ENCODE peak calls at places on chromosomes 12 and 14, in eight cellular contexts. A is body of pancreas, I is mesendoderm, U is breast epithelium, W is neuronal stem cell, K is testis, Y is mammary epithelial cell, D is cardiac muscle cell. H is an unnamed sample.

GRCh38 chr12:47905313-47905730 is 528 bp upstream of the VDR start:
- DNase-seq in A (peak; percentile 88), I (no peak), U (peak; percentile 74), W (no peak), K (peak; percentile 46), Y (peak; percentile 82), D (peak; percentile 60), H (no peak)

GRCh38 chr12:21296751-21297406 is 37.8 kb downstream of the SLCO1A2 start:
- DNase-seq in A (no peak), I (peak; percentile 13), U (no peak), W (no peak), K (no peak), Y (peak; percentile 6), D (peak; percentile 18), H (no peak)

GRCh38 chr12:3150820-3151590 is 73.8 kb downstream of the TSPAN9 start:
- DNase-seq in A (peak; percentile 22), I (peak; percentile 84), U (no peak), W (no peak), K (no peak), Y (no peak), D (peak; percentile 51), H (no peak)

GRCh38 chr12:76879710-76880025 is 849 bp upstream of the CSRP2 start:
- DNase-seq in A (no peak), I (no peak), U (no peak), W (no peak), K (no peak), Y (no peak), D (no peak), H (no peak)

GRCh38 chr12:128572311-128572810 is 251.4 kb downstream of the SLC15A4 start:
- DNase-seq in A (no peak), I (peak; percentile 16), U (no peak), W (no peak), K (peak; percentile 86), Y (no peak), D (no peak), H (no peak)

GRCh38 chr12:104555650-104556049 is 98.9 kb downstream of the CHST11 start:
- DNase-seq in A (no peak), I (no peak), U (no peak), W (no peak), K (no peak), Y (no peak), D (no peak), H (peak; percentile 75)

GRCh38 chr12:31016057-31016456 is 57.6 kb upstream of the DDX11 start:
- DNase-seq in A (no peak), I (no peak), U (no peak), W (no peak), K (no peak), Y (no peak), D (no peak), H (no peak)

GRCh38 chr12:62604856-62605255 is 138.2 kb downstream of the MON2 start:
- DNase-seq in A (no peak), I (peak; percentile 65), U (no peak), W (no peak), K (no peak), Y (peak; percentile 9), D (no peak), H (no peak)

GRCh38 chr12:124543052-124543590 is 24.3 kb downstream of the NCOR2 start:
- DNase-seq in A (peak; percentile 40), I (peak; percentile 76), U (no peak), W (no peak), K (no peak), Y (no peak), D (no peak), H (peak; percentile 76)
- H3K4me1 ChIP-seq in A (peaks cover 47% of the 10 kb centered on the region), I (peaks cover 6% of the 10 kb centered on the region), U (peaks cover 38% of the 10 kb centered on the region), W (peaks cover 48% of the 10 kb centered on the region), K (peaks cover 72% of the 10 kb centered on the region), Y (peaks cover 25% of the 10 kb centered on the region), D (peaks cover 47% of the 10 kb centered on the region), H (peaks cover 50% of the 10 kb centered on the region)

GRCh38 chr12:92122941-92123779 is 22.5 kb downstream of the BTG1 start:
- DNase-seq in A (no peak), I (no peak), U (no peak), W (no peak), K (no peak), Y (no peak), D (no peak), H (no peak)
- H3K36me3 ChIP-seq in A (no peaks in the 10 kb centered on the region), I (no peaks in the 10 kb centered on the region), U (no peaks in the 10 kb centered on the region), W (no peaks in the 10 kb centered on the region), K (no peaks in the 10 kb centered on the region), Y (peaks cover 4% of the 10 kb centered on the region), D (no peaks in the 10 kb centered on the region), H (no peaks in the 10 kb centered on the region)

GRCh38 chr14:31241450-31242114 is 34.0 kb upstream of the HECTD1 start:
- DNase-seq in A (no peak), I (no peak), U (no peak), W (no peak), K (no peak), Y (no peak), D (peak; percentile 46), H (no peak)
- H3K4me3 ChIP-seq in A (no peak overlapping the region), I (no peak overlapping the region), U (peak overlapping the region; percentile 13), W (no peak overlapping the region), K (no peak overlapping the region), Y (no peak overlapping the region), D (no peak overlapping the region), H (no peak overlapping the region)

GRCh38 chr14:104135904-104136471 is 2.4 kb upstream of the KIF26A start:
- DNase-seq in A (no peak), I (no peak), U (no peak), W (no peak), K (no peak), Y (no peak), D (peak; percentile 48), H (peak; percentile 75)

GRCh38 chr14:104138891-104139459 is 588 bp downstream of the KIF26A start:
- DNase-seq in A (no peak), I (no peak), U (no peak), W (no peak), K (no peak), Y (no peak), D (no peak), H (no peak)

GRCh38 chr14:104136472-104137296 is 1.7 kb upstream of the KIF26A start:
- DNase-seq in A (no peak), I (no peak), U (no peak), W (no peak), K (no peak), Y (no peak), D (no peak), H (peak; percentile 63)

GRCh38 chr14:104138098-104138890 is at the start of gene KIF26A:
- DNase-seq in A (no peak), I (peak; percentile 84), U (no peak), W (peak; percentile 82), K (peak; percentile 41), Y (no peak), D (peak; percentile 80), H (peak; percentile 93)

DNA sequence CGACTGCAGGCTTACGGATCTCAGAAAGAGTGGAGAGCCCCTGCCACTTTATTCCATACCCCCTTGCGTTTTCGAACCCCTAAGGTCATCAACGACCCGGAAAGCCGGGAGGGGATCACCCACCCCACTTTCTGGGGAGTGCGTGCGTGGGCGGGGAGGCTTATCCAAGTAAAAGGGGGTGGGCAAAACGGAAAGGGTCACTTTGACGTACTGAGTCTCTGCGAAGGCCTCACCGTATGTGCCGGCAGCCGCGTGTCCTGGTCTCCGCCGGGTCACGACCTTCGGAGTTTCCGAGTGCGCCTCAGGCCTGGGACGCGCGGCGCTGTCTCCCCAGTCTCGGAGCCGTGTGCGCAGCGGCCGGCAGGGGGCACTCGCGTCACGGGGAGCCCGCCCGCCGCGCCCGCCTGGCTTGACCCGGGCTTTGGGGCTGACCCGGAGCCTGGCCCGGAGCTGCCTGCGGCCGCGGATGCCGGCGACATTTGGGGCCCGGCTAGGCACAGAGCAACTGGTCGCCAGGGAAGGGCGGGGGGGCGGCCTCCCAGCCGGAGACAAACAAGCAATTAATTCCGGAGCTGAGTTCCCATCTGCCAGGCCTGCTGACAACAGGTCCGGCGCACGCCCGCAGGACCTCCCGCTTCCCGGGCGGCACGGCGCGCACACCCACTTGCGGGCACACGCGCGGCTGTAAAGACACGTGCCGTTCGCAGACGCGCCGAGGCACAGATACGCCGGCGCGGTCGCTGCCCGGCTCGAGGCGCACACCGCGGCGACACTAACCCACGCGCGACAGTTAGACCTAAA is 890 bp upstream of the KIF26A start:
- DNase-seq in A (peak; percentile 42), I (peak; percentile 92), U (peak; percentile 24), W (peak; percentile 84), K (peak; percentile 70), Y (no peak), D (peak; percentile 87), H (peak; percentile 88)
- H3K4me1 ChIP-seq in A (peaks cover 47% of the 10 kb centered on the region), I (peaks cover 3% of the 10 kb centered on the region), U (peaks cover 10% of the 10 kb centered on the region), W (peaks cover 39% of the 10 kb centered on the region), K (peaks cover 6% of the 10 kb centered on the region), Y (peaks cover 12% of the 10 kb centered on the region), D (peaks cover 12% of the 10 kb centered on the region), H (peaks cover 9% of the 10 kb centered on the region)

GRCh38 chr14:101861464-101861863 is 100.0 kb downstream of the PPP2R5C start:
- DNase-seq in A (no peak), I (no peak), U (no peak), W (no peak), K (no peak), Y (no peak), D (no peak), H (no peak)

GRCh38 chr14:101859916-101860315 is 98.4 kb downstream of the PPP2R5C start:
- DNase-seq in A (no peak), I (no peak), U (no peak), W (no peak), K (no peak), Y (no peak), D (no peak), H (no peak)

GRCh38 chr14:101857226-101857625 is 95.7 kb downstream of the PPP2R5C start:
- DNase-seq in A (no peak), I (peak; percentile 68), U (no peak), W (no peak), K (peak; percentile 50), Y (no peak), D (no peak), H (no peak)

GRCh38 chr14:101859538-101859902 is 98.0 kb downstream of the PPP2R5C start:
- DNase-seq in A (no peak), I (no peak), U (no peak), W (no peak), K (no peak), Y (no peak), D (no peak), H (no peak)

GRCh38 chr14:101858791-101859537 is 97.5 kb downstream of the PPP2R5C start:
- DNase-seq in A (no peak), I (no peak), U (no peak), W (no peak), K (no peak), Y (no peak), D (peak; percentile 64), H (peak; percentile 66)
- H3K36me3 ChIP-seq in A (no peaks in the 10 kb centered on the region), I (peaks cover 2% of the 10 kb centered on the region), U (no peaks in the 10 kb centered on the region), W (peaks cover 13% of the 10 kb centered on the region), K (no peaks in the 10 kb centered on the region), Y (peaks cover 10% of the 10 kb centered on the region), D (no peaks in the 10 kb centered on the region), H (peaks cover 48% of the 10 kb centered on the region)

H was measured in BE2C.